ENCODE peak calls at places on chromosomes 3 and 15, in five cellular contexts. Z is HCT116, A is activated B cell treated with CpG ODN at 0.5 μM for 24 hours, J is foreskin keratinocyte, X is BJ. M is an unnamed sample.

GRCh38 chr15:66899555-66900350 is 165.6 kb upstream of the SMAD3 start:
- DNase-seq in Z (no peak), A (no peak), J (no peak), X (no peak), M (no peak)

GRCh38 chr3:126711361-126711760 is 7.3 kb downstream of the CHCHD6 start:
- DNase-seq in Z (no peak), A (no peak), J (peak; percentile 37), X (no peak), M (no peak)

GRCh38 chr3:161371441-161372320 is at the start of gene SPTSSB:
- DNase-seq in Z (peak; percentile 78), A (no peak), J (peak; percentile 16), X (no peak), M (peak; percentile 58)

GRCh38 chr3:61387817-61388216 is 136.6 kb upstream of the FHIT start:
- DNase-seq in Z (no peak), A (no peak), J (peak; percentile 41), X (no peak), M (no peak)

GRCh38 chr15:92811514-92811913 is 88.6 kb upstream of the CHD2 start:
- DNase-seq in Z (no peak), A (no peak), J (peak; percentile 73), X (no peak), M (no peak)

GRCh38 chr3:143674100-143674968 is 173.9 kb downstream of the SLC9A9 start:
- DNase-seq in Z (peak; percentile 65), A (peak; percentile 47), J (peak; percentile 50), X (no peak), M (peak; percentile 83)

GRCh38 chr15:76903251-76903681 is 1.9 kb downstream of the SCAPER start:
- DNase-seq in Z (peak; percentile 12), A (no peak), J (peak; percentile 38), X (peak; percentile 7), M (no peak)

GRCh38 chr3:125351814-125352456 is 23.2 kb downstream of the ZNF148 start:
- DNase-seq in Z (no peak), A (no peak), J (peak; percentile 52), X (no peak), M (no peak)

GRCh38 chr3:30778923-30779322 is 115.5 kb downstream of the GADL1 start:
- DNase-seq in Z (no peak), A (no peak), J (no peak), X (no peak), M (no peak)

GRCh38 chr3:29137601-29138000 is 143.3 kb upstream of the RBMS3 start:
- DNase-seq in Z (no peak), A (no peak), J (peak; percentile 74), X (no peak), M (no peak)

GRCh38 chr15:42582569-42583235 is 7.3 kb downstream of the STARD9 start:
- DNase-seq in Z (no peak), A (no peak), J (no peak), X (no peak), M (no peak)

GRCh38 chr3:175193815-175194518 is 334.8 kb downstream of the NAALADL2 start:
- DNase-seq in Z (peak; percentile 35), A (no peak), J (peak; percentile 84), X (no peak), M (no peak)

GRCh38 chr3:62793961-62794360 is 81.3 kb downstream of the CADPS start:
- DNase-seq in Z (no peak), A (no peak), J (no peak), X (no peak), M (no peak)

GRCh38 chr3:7504886-7505775 is 644.2 kb downstream of the GRM7 start:
- DNase-seq in Z (peak; percentile 83), A (no peak), J (peak; percentile 71), X (no peak), M (no peak)

GRCh38 chr3:16480861-16481569 is 32.5 kb downstream of the RFTN1 start:
- DNase-seq in Z (no peak), A (no peak), J (peak; percentile 61), X (peak; percentile 26), M (no peak)

GRCh38 chr3:129434140-129434539 is 5.6 kb downstream of the MBD4 start:
- DNase-seq in Z (no peak), A (no peak), J (no peak), X (no peak), M (no peak)

GRCh38 chr3:136277115-136277514 is 27.0 kb downstream of the PCCB start:
- DNase-seq in Z (no peak), A (no peak), J (no peak), X (no peak), M (no peak)

GRCh38 chr15:28943611-28944230 is 57.9 kb downstream of the APBA2 start:
- DNase-seq in Z (no peak), A (no peak), J (no peak), X (no peak), M (no peak)

GRCh38 chr3:177813322-177813721 is 616.0 kb upstream of the TBL1XR1 start:
- DNase-seq in Z (no peak), A (no peak), J (no peak), X (no peak), M (no peak)

GRCh38 chr3:65170357-65171090 is 482.7 kb upstream of the ADAMTS9 start:
- DNase-seq in Z (no peak), A (no peak), J (peak; percentile 85), X (peak; percentile 26), M (no peak)

GRCh38 chr3:137509354-137510045 is 254.6 kb upstream of the SOX14 start:
- DNase-seq in Z (no peak), A (no peak), J (no peak), X (no peak), M (no peak)

GRCh38 chr3:137511655-137512054 is 252.5 kb upstream of the SOX14 start:
- DNase-seq in Z (no peak), A (no peak), J (no peak), X (no peak), M (no peak)

GRCh38 chr3:137519602-137520001 is 244.5 kb upstream of the SOX14 start:
- DNase-seq in Z (no peak), A (no peak), J (no peak), X (no peak), M (no peak)

DNA sequence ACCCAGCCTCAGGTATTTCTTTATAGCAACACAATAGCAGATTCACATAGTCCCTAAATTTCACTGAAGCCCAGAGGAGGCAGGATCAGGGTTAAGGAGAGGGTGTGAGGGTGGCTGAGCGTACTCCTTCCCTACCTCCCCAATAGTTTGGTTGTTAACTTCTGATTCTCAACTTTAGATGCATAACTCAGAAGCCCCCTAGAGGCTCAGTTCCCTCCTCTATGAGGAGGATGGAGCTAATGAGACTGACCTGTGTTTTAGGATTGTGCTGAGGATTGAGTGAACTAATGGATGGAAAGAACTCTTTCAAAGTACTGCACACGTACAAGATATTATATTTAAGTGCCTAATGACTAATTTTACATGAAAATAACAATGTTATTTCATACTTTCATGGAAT is 249.3 kb upstream of the SOX14 start:
- DNase-seq in Z (no peak), A (no peak), J (no peak), X (no peak), M (no peak)
- TF ChIP-seq CTCF in Z (no peak), A (no peak), J (no peak), X (no peak), M (no peak)

DNA sequence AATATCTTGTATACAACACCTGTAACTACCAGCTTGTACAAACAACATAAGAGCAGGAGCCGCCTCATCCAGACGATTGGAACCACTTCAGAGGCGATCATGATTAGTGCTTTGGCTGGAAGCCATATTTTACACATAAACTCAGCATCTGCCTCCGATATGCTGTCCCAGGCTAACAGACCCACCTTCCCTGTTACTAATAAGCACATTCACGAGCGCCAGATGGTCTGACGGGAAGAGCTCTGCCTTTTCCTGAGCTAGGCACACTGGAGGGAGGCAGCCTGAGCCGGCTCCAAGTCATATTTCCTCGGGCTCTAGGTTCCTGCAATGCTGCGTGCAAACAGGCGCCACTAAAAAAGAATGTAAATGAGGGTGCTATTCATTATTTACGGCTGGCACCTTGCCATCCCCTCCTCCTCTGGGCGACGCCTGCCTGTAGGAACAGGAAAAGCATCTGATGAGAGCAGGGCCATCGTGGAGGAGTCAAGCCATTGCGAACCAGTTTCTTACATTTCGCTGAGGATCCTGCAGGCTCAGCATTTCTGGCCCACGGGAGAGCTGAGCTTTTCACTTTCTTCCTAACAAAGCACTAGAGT is 98.2 kb downstream of the ANXA2 start:
- DNase-seq in Z (peak; percentile 8), A (no peak), J (peak; percentile 71), X (no peak), M (no peak)
- TF ChIP-seq CTCF in Z (no peak), A (no peak), J (no peak), X (peak; percentile 43), M (peak; percentile 22)

GRCh38 chr15:68601206-68602197 is 22.7 kb downstream of the CORO2B start:
- DNase-seq in Z (no peak), A (no peak), J (no peak), X (no peak), M (no peak)

GRCh38 chr15:68597581-68597980 is 18.8 kb downstream of the CORO2B start:
- DNase-seq in Z (no peak), A (no peak), J (no peak), X (no peak), M (no peak)

GRCh38 chr15:68598171-68599152 is 19.7 kb downstream of the CORO2B start:
- DNase-seq in Z (no peak), A (no peak), J (no peak), X (peak; percentile 23), M (no peak)

GRCh38 chr15:68599153-68599545 is 20.4 kb downstream of the CORO2B start:
- DNase-seq in Z (no peak), A (no peak), J (no peak), X (no peak), M (no peak)

DNA sequence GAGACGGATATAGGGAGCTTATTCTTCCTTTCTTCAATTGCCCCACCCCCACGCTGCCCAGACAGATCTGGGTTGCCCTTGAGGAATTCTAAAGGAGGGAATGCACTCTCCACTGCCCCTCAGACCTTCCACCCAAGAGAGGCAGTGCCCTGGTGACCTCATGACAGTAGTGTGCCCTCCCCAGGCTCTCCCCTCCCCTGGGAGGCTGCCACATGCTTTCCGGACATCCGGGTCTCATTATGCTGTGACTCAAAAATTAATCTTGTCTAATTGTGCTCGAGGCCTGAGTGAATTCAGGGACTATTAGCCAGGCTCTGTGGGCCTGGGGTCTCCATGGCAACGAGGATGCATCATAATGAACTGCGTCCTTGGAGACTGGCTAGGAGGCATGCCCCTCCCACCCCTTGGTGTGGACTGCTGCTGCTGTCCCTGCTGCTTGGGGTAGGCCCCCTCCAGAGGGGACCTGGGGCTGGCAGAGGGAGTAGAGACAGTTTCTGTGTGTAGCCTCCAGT is 20.8 kb downstream of the CORO2B start:
- DNase-seq in Z (no peak), A (no peak), J (no peak), X (peak; percentile 47), M (peak; percentile 73)
- TF ChIP-seq CTCF in Z (no peak), A (no peak), J (no peak), X (no peak), M (no peak)

DNA sequence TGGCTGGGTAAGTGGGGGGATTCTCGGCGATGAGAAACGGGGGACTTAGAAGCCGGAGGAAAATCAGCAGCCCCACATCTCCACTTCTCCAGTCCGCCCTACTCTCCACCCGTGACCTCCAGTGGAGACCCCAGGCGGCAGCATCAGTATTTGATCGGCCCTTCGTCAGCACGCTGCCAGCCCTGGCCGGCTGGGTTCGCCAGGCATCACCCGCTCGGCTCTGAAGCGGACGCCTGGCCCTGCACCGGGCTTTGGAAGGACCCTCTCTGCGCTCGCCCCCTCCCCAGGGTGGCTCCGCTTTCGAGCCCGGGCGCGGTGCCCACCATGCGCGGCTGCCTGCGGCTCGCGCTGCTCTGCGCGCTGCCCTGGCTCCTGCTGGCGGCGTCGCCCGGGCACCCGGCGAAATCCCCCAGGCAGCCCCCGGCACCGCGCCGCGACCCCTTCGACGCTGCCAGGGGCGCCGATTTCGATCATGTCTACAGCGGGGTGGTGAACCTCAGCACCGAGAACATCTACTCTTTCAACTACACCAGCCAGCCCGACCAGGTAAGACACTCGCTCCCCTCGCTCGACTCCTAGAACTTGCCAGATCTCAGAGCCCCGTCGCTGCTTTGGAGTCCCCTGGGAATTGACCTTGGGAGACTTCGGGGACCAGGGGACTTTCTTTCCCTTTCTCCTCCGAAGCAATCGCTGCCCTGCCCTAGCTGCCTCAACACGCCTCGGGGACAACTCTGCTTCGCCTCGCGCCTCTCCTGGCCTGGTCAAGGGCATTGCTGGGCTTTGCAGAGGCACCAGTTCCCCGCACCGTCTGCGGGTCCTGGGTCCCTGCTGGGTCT is 561 bp downstream of the SIDT1 start:
- DNase-seq in Z (no peak), A (peak; percentile 57), J (no peak), X (no peak), M (peak; percentile 36)
- TF ChIP-seq CTCF in Z (no peak), A (no peak), J (no peak), X (peak; percentile 1), M (no peak)

M was measured in neural crest cell.